ENCODE peak calls at places on chromosomes 11 and 22, in nine cellular contexts. One of them, this sample, is unnamed.

GRCh38 chr22:40345801-40346177 is 511 bp upstream of the ADSL start:
- DNase-seq in stimulated activated CD4-positive, alpha-beta T cell treated with anti-CD3 and anti-CD28 coated beads, Interleukin-2, amount 100 ng/mL, for 48 hours: peak
- DNase-seq in stimulated activated CD8-positive, alpha-beta memory T cell treated with anti-CD3 and anti-CD28 coated beads, Interleukin-4, amount 100 ng/mL, for 1 hour: no peak
- DNase-seq in left ventricle myocardium superior: peak
- DNase-seq in lung: peak
- DNase-seq in foreskin fibroblast: peak
- DNase-seq in cardiac fibroblast: peak
- DNase-seq in EL: peak
- DNase-seq in occipital lobe: no peak
- DNase-seq in this sample: no peak

GRCh38 chr22:49305215-49305965 is 522.3 kb downstream of the BRD1 start:
- DNase-seq in stimulated activated CD4-positive, alpha-beta T cell treated with anti-CD3 and anti-CD28 coated beads, Interleukin-2, amount 100 ng/mL, for 48 hours: peak
- DNase-seq in stimulated activated CD8-positive, alpha-beta memory T cell treated with anti-CD3 and anti-CD28 coated beads, Interleukin-4, amount 100 ng/mL, for 1 hour: peak
- DNase-seq in left ventricle myocardium superior: peak
- DNase-seq in lung: peak
- DNase-seq in foreskin fibroblast: no peak
- DNase-seq in cardiac fibroblast: no peak
- DNase-seq in EL: no peak
- DNase-seq in occipital lobe: peak
- DNase-seq in this sample: peak

GRCh38 chr11:76691655-76692054 is 21.1 kb upstream of the LRRC32 start:
- DNase-seq in stimulated activated CD4-positive, alpha-beta T cell treated with anti-CD3 and anti-CD28 coated beads, Interleukin-2, amount 100 ng/mL, for 48 hours: no peak
- DNase-seq in stimulated activated CD8-positive, alpha-beta memory T cell treated with anti-CD3 and anti-CD28 coated beads, Interleukin-4, amount 100 ng/mL, for 1 hour: no peak
- DNase-seq in left ventricle myocardium superior: no peak
- DNase-seq in lung: no peak
- DNase-seq in foreskin fibroblast: no peak
- DNase-seq in cardiac fibroblast: no peak
- DNase-seq in EL: no peak
- DNase-seq in occipital lobe: no peak
- DNase-seq in this sample: no peak

GRCh38 chr22:36734171-36735058 is 30.9 kb upstream of the CACNG2 start:
- DNase-seq in stimulated activated CD4-positive, alpha-beta T cell treated with anti-CD3 and anti-CD28 coated beads, Interleukin-2, amount 100 ng/mL, for 48 hours: no peak
- DNase-seq in stimulated activated CD8-positive, alpha-beta memory T cell treated with anti-CD3 and anti-CD28 coated beads, Interleukin-4, amount 100 ng/mL, for 1 hour: no peak
- DNase-seq in left ventricle myocardium superior: no peak
- DNase-seq in lung: no peak
- DNase-seq in foreskin fibroblast: peak
- DNase-seq in cardiac fibroblast: peak
- DNase-seq in EL: peak
- DNase-seq in occipital lobe: peak
- DNase-seq in this sample: no peak

GRCh38 chr11:71364176-71364671 is 84.0 kb downstream of the DHCR7 start:
- DNase-seq in stimulated activated CD4-positive, alpha-beta T cell treated with anti-CD3 and anti-CD28 coated beads, Interleukin-2, amount 100 ng/mL, for 48 hours: no peak
- DNase-seq in stimulated activated CD8-positive, alpha-beta memory T cell treated with anti-CD3 and anti-CD28 coated beads, Interleukin-4, amount 100 ng/mL, for 1 hour: no peak
- DNase-seq in left ventricle myocardium superior: no peak
- DNase-seq in lung: no peak
- DNase-seq in foreskin fibroblast: peak
- DNase-seq in cardiac fibroblast: no peak
- DNase-seq in EL: no peak
- DNase-seq in occipital lobe: peak
- DNase-seq in this sample: no peak

GRCh38 chr22:29727248-29727551 is 7.4 kb downstream of the CABP7 start:
- DNase-seq in stimulated activated CD4-positive, alpha-beta T cell treated with anti-CD3 and anti-CD28 coated beads, Interleukin-2, amount 100 ng/mL, for 48 hours: no peak
- DNase-seq in stimulated activated CD8-positive, alpha-beta memory T cell treated with anti-CD3 and anti-CD28 coated beads, Interleukin-4, amount 100 ng/mL, for 1 hour: no peak
- DNase-seq in left ventricle myocardium superior: peak
- DNase-seq in lung: no peak
- DNase-seq in foreskin fibroblast: peak
- DNase-seq in cardiac fibroblast: peak
- DNase-seq in EL: peak
- DNase-seq in occipital lobe: no peak
- DNase-seq in this sample: peak

GRCh38 chr11:123211134-123211879 is 16.3 kb upstream of the CLMP start:
- DNase-seq in stimulated activated CD4-positive, alpha-beta T cell treated with anti-CD3 and anti-CD28 coated beads, Interleukin-2, amount 100 ng/mL, for 48 hours: no peak
- DNase-seq in stimulated activated CD8-positive, alpha-beta memory T cell treated with anti-CD3 and anti-CD28 coated beads, Interleukin-4, amount 100 ng/mL, for 1 hour: no peak
- DNase-seq in left ventricle myocardium superior: no peak
- DNase-seq in lung: no peak
- DNase-seq in foreskin fibroblast: no peak
- DNase-seq in cardiac fibroblast: no peak
- DNase-seq in EL: no peak
- DNase-seq in occipital lobe: no peak
- DNase-seq in this sample: no peak

GRCh38 chr11:16154715-16155396 is 201.5 kb downstream of the SOX6 start:
- DNase-seq in stimulated activated CD4-positive, alpha-beta T cell treated with anti-CD3 and anti-CD28 coated beads, Interleukin-2, amount 100 ng/mL, for 48 hours: no peak
- DNase-seq in stimulated activated CD8-positive, alpha-beta memory T cell treated with anti-CD3 and anti-CD28 coated beads, Interleukin-4, amount 100 ng/mL, for 1 hour: no peak
- DNase-seq in left ventricle myocardium superior: no peak
- DNase-seq in lung: peak
- DNase-seq in foreskin fibroblast: no peak
- DNase-seq in cardiac fibroblast: peak
- DNase-seq in EL: peak
- DNase-seq in occipital lobe: no peak
- DNase-seq in this sample: no peak

GRCh38 chr11:131234146-131234680 is 136.2 kb upstream of the NTM start:
- DNase-seq in stimulated activated CD4-positive, alpha-beta T cell treated with anti-CD3 and anti-CD28 coated beads, Interleukin-2, amount 100 ng/mL, for 48 hours: no peak
- DNase-seq in stimulated activated CD8-positive, alpha-beta memory T cell treated with anti-CD3 and anti-CD28 coated beads, Interleukin-4, amount 100 ng/mL, for 1 hour: no peak
- DNase-seq in left ventricle myocardium superior: no peak
- DNase-seq in lung: no peak
- DNase-seq in foreskin fibroblast: no peak
- DNase-seq in cardiac fibroblast: no peak
- DNase-seq in EL: no peak
- DNase-seq in occipital lobe: no peak
- DNase-seq in this sample: no peak

GRCh38 chr11:125262194-125262824 is 97.8 kb downstream of the PKNOX2 start:
- DNase-seq in stimulated activated CD4-positive, alpha-beta T cell treated with anti-CD3 and anti-CD28 coated beads, Interleukin-2, amount 100 ng/mL, for 48 hours: no peak
- DNase-seq in stimulated activated CD8-positive, alpha-beta memory T cell treated with anti-CD3 and anti-CD28 coated beads, Interleukin-4, amount 100 ng/mL, for 1 hour: no peak
- DNase-seq in left ventricle myocardium superior: no peak
- DNase-seq in lung: no peak
- DNase-seq in foreskin fibroblast: no peak
- DNase-seq in cardiac fibroblast: no peak
- DNase-seq in EL: no peak
- DNase-seq in occipital lobe: no peak
- DNase-seq in this sample: no peak

GRCh38 chr11:72375241-72375640 is 59.1 kb downstream of the CLPB start:
- DNase-seq in stimulated activated CD4-positive, alpha-beta T cell treated with anti-CD3 and anti-CD28 coated beads, Interleukin-2, amount 100 ng/mL, for 48 hours: no peak
- DNase-seq in stimulated activated CD8-positive, alpha-beta memory T cell treated with anti-CD3 and anti-CD28 coated beads, Interleukin-4, amount 100 ng/mL, for 1 hour: no peak
- DNase-seq in left ventricle myocardium superior: no peak
- DNase-seq in lung: no peak
- DNase-seq in foreskin fibroblast: no peak
- DNase-seq in cardiac fibroblast: no peak
- DNase-seq in EL: no peak
- DNase-seq in occipital lobe: no peak
- DNase-seq in this sample: no peak

GRCh38 chr22:37781434-37782059 is 26.2 kb upstream of the GCAT start:
- DNase-seq in stimulated activated CD4-positive, alpha-beta T cell treated with anti-CD3 and anti-CD28 coated beads, Interleukin-2, amount 100 ng/mL, for 48 hours: no peak
- DNase-seq in stimulated activated CD8-positive, alpha-beta memory T cell treated with anti-CD3 and anti-CD28 coated beads, Interleukin-4, amount 100 ng/mL, for 1 hour: no peak
- DNase-seq in left ventricle myocardium superior: peak
- DNase-seq in lung: no peak
- DNase-seq in foreskin fibroblast: peak
- DNase-seq in cardiac fibroblast: no peak
- DNase-seq in EL: no peak
- DNase-seq in occipital lobe: no peak
- DNase-seq in this sample: no peak

GRCh38 chr11:19693146-19693545 is 19.5 kb upstream of the NAV2 start:
- DNase-seq in stimulated activated CD4-positive, alpha-beta T cell treated with anti-CD3 and anti-CD28 coated beads, Interleukin-2, amount 100 ng/mL, for 48 hours: no peak
- DNase-seq in stimulated activated CD8-positive, alpha-beta memory T cell treated with anti-CD3 and anti-CD28 coated beads, Interleukin-4, amount 100 ng/mL, for 1 hour: no peak
- DNase-seq in left ventricle myocardium superior: no peak
- DNase-seq in lung: no peak
- DNase-seq in foreskin fibroblast: no peak
- DNase-seq in cardiac fibroblast: no peak
- DNase-seq in EL: no peak
- DNase-seq in occipital lobe: no peak
- DNase-seq in this sample: no peak

GRCh38 chr11:210122-210802 is 2.8 kb downstream of the RIC8A start:
- DNase-seq in stimulated activated CD4-positive, alpha-beta T cell treated with anti-CD3 and anti-CD28 coated beads, Interleukin-2, amount 100 ng/mL, for 48 hours: no peak
- DNase-seq in stimulated activated CD8-positive, alpha-beta memory T cell treated with anti-CD3 and anti-CD28 coated beads, Interleukin-4, amount 100 ng/mL, for 1 hour: no peak
- DNase-seq in left ventricle myocardium superior: no peak
- DNase-seq in lung: no peak
- DNase-seq in foreskin fibroblast: peak
- DNase-seq in cardiac fibroblast: peak
- DNase-seq in EL: peak
- DNase-seq in occipital lobe: no peak
- DNase-seq in this sample: no peak

GRCh38 chr11:2260491-2261364 is 9.7 kb downstream of the ASCL2 start:
- DNase-seq in stimulated activated CD4-positive, alpha-beta T cell treated with anti-CD3 and anti-CD28 coated beads, Interleukin-2, amount 100 ng/mL, for 48 hours: no peak
- DNase-seq in stimulated activated CD8-positive, alpha-beta memory T cell treated with anti-CD3 and anti-CD28 coated beads, Interleukin-4, amount 100 ng/mL, for 1 hour: no peak
- DNase-seq in left ventricle myocardium superior: no peak
- DNase-seq in lung: no peak
- DNase-seq in foreskin fibroblast: no peak
- DNase-seq in cardiac fibroblast: no peak
- DNase-seq in EL: no peak
- DNase-seq in occipital lobe: no peak
- DNase-seq in this sample: no peak

GRCh38 chr11:64178203-64178602 is 7.8 kb upstream of the STIP1 start:
- DNase-seq in stimulated activated CD4-positive, alpha-beta T cell treated with anti-CD3 and anti-CD28 coated beads, Interleukin-2, amount 100 ng/mL, for 48 hours: no peak
- DNase-seq in stimulated activated CD8-positive, alpha-beta memory T cell treated with anti-CD3 and anti-CD28 coated beads, Interleukin-4, amount 100 ng/mL, for 1 hour: no peak
- DNase-seq in left ventricle myocardium superior: no peak
- DNase-seq in lung: no peak
- DNase-seq in foreskin fibroblast: no peak
- DNase-seq in cardiac fibroblast: no peak
- DNase-seq in EL: no peak
- DNase-seq in occipital lobe: no peak
- DNase-seq in this sample: no peak

GRCh38 chr11:79314906-79315689 is 125.7 kb downstream of the TENM4 start:
- DNase-seq in stimulated activated CD4-positive, alpha-beta T cell treated with anti-CD3 and anti-CD28 coated beads, Interleukin-2, amount 100 ng/mL, for 48 hours: no peak
- DNase-seq in stimulated activated CD8-positive, alpha-beta memory T cell treated with anti-CD3 and anti-CD28 coated beads, Interleukin-4, amount 100 ng/mL, for 1 hour: no peak
- DNase-seq in left ventricle myocardium superior: no peak
- DNase-seq in lung: no peak
- DNase-seq in foreskin fibroblast: peak
- DNase-seq in cardiac fibroblast: peak
- DNase-seq in EL: no peak
- DNase-seq in occipital lobe: no peak
- DNase-seq in this sample: no peak

GRCh38 chr11:61054513-61054912 is 47.8 kb upstream of the CD5 start:
- DNase-seq in stimulated activated CD4-positive, alpha-beta T cell treated with anti-CD3 and anti-CD28 coated beads, Interleukin-2, amount 100 ng/mL, for 48 hours: no peak
- DNase-seq in stimulated activated CD8-positive, alpha-beta memory T cell treated with anti-CD3 and anti-CD28 coated beads, Interleukin-4, amount 100 ng/mL, for 1 hour: no peak
- DNase-seq in left ventricle myocardium superior: no peak
- DNase-seq in lung: no peak
- DNase-seq in foreskin fibroblast: no peak
- DNase-seq in cardiac fibroblast: no peak
- DNase-seq in EL: no peak
- DNase-seq in occipital lobe: no peak
- DNase-seq in this sample: no peak

GRCh38 chr11:110758012-110758411 is 45.8 kb upstream of the ARHGAP20 start:
- DNase-seq in stimulated activated CD4-positive, alpha-beta T cell treated with anti-CD3 and anti-CD28 coated beads, Interleukin-2, amount 100 ng/mL, for 48 hours: no peak
- DNase-seq in stimulated activated CD8-positive, alpha-beta memory T cell treated with anti-CD3 and anti-CD28 coated beads, Interleukin-4, amount 100 ng/mL, for 1 hour: no peak
- DNase-seq in left ventricle myocardium superior: no peak
- DNase-seq in lung: no peak
- DNase-seq in foreskin fibroblast: peak
- DNase-seq in cardiac fibroblast: no peak
- DNase-seq in EL: no peak
- DNase-seq in occipital lobe: no peak
- DNase-seq in this sample: no peak

GRCh38 chr11:121366038-121366437 is 73.5 kb downstream of the SC5D start:
- DNase-seq in stimulated activated CD4-positive, alpha-beta T cell treated with anti-CD3 and anti-CD28 coated beads, Interleukin-2, amount 100 ng/mL, for 48 hours: no peak
- DNase-seq in stimulated activated CD8-positive, alpha-beta memory T cell treated with anti-CD3 and anti-CD28 coated beads, Interleukin-4, amount 100 ng/mL, for 1 hour: no peak
- DNase-seq in left ventricle myocardium superior: no peak
- DNase-seq in lung: no peak
- DNase-seq in foreskin fibroblast: no peak
- DNase-seq in cardiac fibroblast: no peak
- DNase-seq in EL: no peak
- DNase-seq in occipital lobe: no peak
- DNase-seq in this sample: no peak

GRCh38 chr11:80412604-80413003 is 971.8 kb upstream of the TENM4 start:
- DNase-seq in stimulated activated CD4-positive, alpha-beta T cell treated with anti-CD3 and anti-CD28 coated beads, Interleukin-2, amount 100 ng/mL, for 48 hours: no peak
- DNase-seq in stimulated activated CD8-positive, alpha-beta memory T cell treated with anti-CD3 and anti-CD28 coated beads, Interleukin-4, amount 100 ng/mL, for 1 hour: no peak
- DNase-seq in left ventricle myocardium superior: no peak
- DNase-seq in lung: no peak
- DNase-seq in foreskin fibroblast: no peak
- DNase-seq in cardiac fibroblast: no peak
- DNase-seq in EL: no peak
- DNase-seq in occipital lobe: no peak
- DNase-seq in this sample: no peak

GRCh38 chr11:29943347-29943746 is 73.5 kb downstream of the KCNA4 start:
- DNase-seq in stimulated activated CD4-positive, alpha-beta T cell treated with anti-CD3 and anti-CD28 coated beads, Interleukin-2, amount 100 ng/mL, for 48 hours: no peak
- DNase-seq in stimulated activated CD8-positive, alpha-beta memory T cell treated with anti-CD3 and anti-CD28 coated beads, Interleukin-4, amount 100 ng/mL, for 1 hour: no peak
- DNase-seq in left ventricle myocardium superior: no peak
- DNase-seq in lung: no peak
- DNase-seq in foreskin fibroblast: no peak
- DNase-seq in cardiac fibroblast: no peak
- DNase-seq in EL: no peak
- DNase-seq in occipital lobe: no peak
- DNase-seq in this sample: no peak

GRCh38 chr11:40294343-40294723 is 1165.1 kb downstream of the LRRC4C start:
- DNase-seq in stimulated activated CD4-positive, alpha-beta T cell treated with anti-CD3 and anti-CD28 coated beads, Interleukin-2, amount 100 ng/mL, for 48 hours: no peak
- DNase-seq in stimulated activated CD8-positive, alpha-beta memory T cell treated with anti-CD3 and anti-CD28 coated beads, Interleukin-4, amount 100 ng/mL, for 1 hour: no peak
- DNase-seq in left ventricle myocardium superior: no peak
- DNase-seq in lung: no peak
- DNase-seq in foreskin fibroblast: no peak
- DNase-seq in cardiac fibroblast: no peak
- DNase-seq in EL: no peak
- DNase-seq in occipital lobe: no peak
- DNase-seq in this sample: no peak

GRCh38 chr11:96134622-96135021 is 208.4 kb downstream of the MAML2 start:
- DNase-seq in stimulated activated CD4-positive, alpha-beta T cell treated with anti-CD3 and anti-CD28 coated beads, Interleukin-2, amount 100 ng/mL, for 48 hours: no peak
- DNase-seq in stimulated activated CD8-positive, alpha-beta memory T cell treated with anti-CD3 and anti-CD28 coated beads, Interleukin-4, amount 100 ng/mL, for 1 hour: no peak
- DNase-seq in left ventricle myocardium superior: no peak
- DNase-seq in lung: no peak
- DNase-seq in foreskin fibroblast: no peak
- DNase-seq in cardiac fibroblast: peak
- DNase-seq in EL: no peak
- DNase-seq in occipital lobe: no peak
- DNase-seq in this sample: no peak

GRCh38 chr11:108984548-108984947 is 319.7 kb downstream of the DDX10 start:
- DNase-seq in stimulated activated CD4-positive, alpha-beta T cell treated with anti-CD3 and anti-CD28 coated beads, Interleukin-2, amount 100 ng/mL, for 48 hours: no peak
- DNase-seq in stimulated activated CD8-positive, alpha-beta memory T cell treated with anti-CD3 and anti-CD28 coated beads, Interleukin-4, amount 100 ng/mL, for 1 hour: no peak
- DNase-seq in left ventricle myocardium superior: no peak
- DNase-seq in lung: no peak
- DNase-seq in foreskin fibroblast: no peak
- DNase-seq in cardiac fibroblast: no peak
- DNase-seq in EL: no peak
- DNase-seq in occipital lobe: no peak
- DNase-seq in this sample: no peak

GRCh38 chr22:31533391-31533790 is 37.1 kb downstream of the SFI1 start:
- DNase-seq in stimulated activated CD4-positive, alpha-beta T cell treated with anti-CD3 and anti-CD28 coated beads, Interleukin-2, amount 100 ng/mL, for 48 hours: no peak
- DNase-seq in stimulated activated CD8-positive, alpha-beta memory T cell treated with anti-CD3 and anti-CD28 coated beads, Interleukin-4, amount 100 ng/mL, for 1 hour: no peak
- DNase-seq in left ventricle myocardium superior: no peak
- DNase-seq in lung: no peak
- DNase-seq in foreskin fibroblast: no peak
- DNase-seq in cardiac fibroblast: no peak
- DNase-seq in EL: no peak
- DNase-seq in occipital lobe: no peak
- DNase-seq in this sample: no peak

GRCh38 chr22:28143961-28144745 is 225.1 kb upstream of the PITPNB start:
- DNase-seq in stimulated activated CD4-positive, alpha-beta T cell treated with anti-CD3 and anti-CD28 coated beads, Interleukin-2, amount 100 ng/mL, for 48 hours: no peak
- DNase-seq in stimulated activated CD8-positive, alpha-beta memory T cell treated with anti-CD3 and anti-CD28 coated beads, Interleukin-4, amount 100 ng/mL, for 1 hour: no peak
- DNase-seq in left ventricle myocardium superior: no peak
- DNase-seq in lung: no peak
- DNase-seq in foreskin fibroblast: no peak
- DNase-seq in cardiac fibroblast: no peak
- DNase-seq in EL: no peak
- DNase-seq in occipital lobe: no peak
- DNase-seq in this sample: no peak

GRCh38 chr11:9158898-9159391 is 67.5 kb upstream of the SCUBE2 start:
- DNase-seq in stimulated activated CD4-positive, alpha-beta T cell treated with anti-CD3 and anti-CD28 coated beads, Interleukin-2, amount 100 ng/mL, for 48 hours: no peak
- DNase-seq in stimulated activated CD8-positive, alpha-beta memory T cell treated with anti-CD3 and anti-CD28 coated beads, Interleukin-4, amount 100 ng/mL, for 1 hour: no peak
- DNase-seq in left ventricle myocardium superior: no peak
- DNase-seq in lung: no peak
- DNase-seq in foreskin fibroblast: peak
- DNase-seq in cardiac fibroblast: peak
- DNase-seq in EL: peak
- DNase-seq in occipital lobe: no peak
- DNase-seq in this sample: no peak

GRCh38 chr11:62687508-62688396 is 1.6 kb downstream of the LRRN4CL start:
- DNase-seq in stimulated activated CD4-positive, alpha-beta T cell treated with anti-CD3 and anti-CD28 coated beads, Interleukin-2, amount 100 ng/mL, for 48 hours: no peak
- DNase-seq in stimulated activated CD8-positive, alpha-beta memory T cell treated with anti-CD3 and anti-CD28 coated beads, Interleukin-4, amount 100 ng/mL, for 1 hour: no peak
- DNase-seq in left ventricle myocardium superior: peak
- DNase-seq in lung: no peak
- DNase-seq in foreskin fibroblast: peak
- DNase-seq in cardiac fibroblast: no peak
- DNase-seq in EL: no peak
- DNase-seq in occipital lobe: no peak
- DNase-seq in this sample: peak

GRCh38 chr22:44479662-44480061 is 18.4 kb downstream of the RTL6 start:
- DNase-seq in stimulated activated CD4-positive, alpha-beta T cell treated with anti-CD3 and anti-CD28 coated beads, Interleukin-2, amount 100 ng/mL, for 48 hours: no peak
- DNase-seq in stimulated activated CD8-positive, alpha-beta memory T cell treated with anti-CD3 and anti-CD28 coated beads, Interleukin-4, amount 100 ng/mL, for 1 hour: no peak
- DNase-seq in left ventricle myocardium superior: no peak
- DNase-seq in lung: no peak
- DNase-seq in foreskin fibroblast: no peak
- DNase-seq in cardiac fibroblast: no peak
- DNase-seq in EL: no peak
- DNase-seq in occipital lobe: no peak
- DNase-seq in this sample: no peak

GRCh38 chr11:113484223-113484622 is 9.0 kb upstream of the DRD2 start:
- DNase-seq in stimulated activated CD4-positive, alpha-beta T cell treated with anti-CD3 and anti-CD28 coated beads, Interleukin-2, amount 100 ng/mL, for 48 hours: no peak
- DNase-seq in stimulated activated CD8-positive, alpha-beta memory T cell treated with anti-CD3 and anti-CD28 coated beads, Interleukin-4, amount 100 ng/mL, for 1 hour: no peak
- DNase-seq in left ventricle myocardium superior: no peak
- DNase-seq in lung: no peak
- DNase-seq in foreskin fibroblast: no peak
- DNase-seq in cardiac fibroblast: no peak
- DNase-seq in EL: no peak
- DNase-seq in occipital lobe: no peak
- DNase-seq in this sample: no peak